ENCODE peak calls at places on chromosome 2, in six cellular contexts. One of them, this sample, is unnamed. For H3K9me3, the result is how much of the 10 kb centered on the place peaks cover.

GRCh38 chr2:98777710-98778109 is 46.8 kb upstream of the MGAT4A start:
- DNase-seq in psoas muscle: no peak
- DNase-seq in trophoblast cell: no peak
- DNase-seq in prostate gland: no peak
- DNase-seq in right cardiac atrium: no peak
- DNase-seq in PC-9: no peak
- DNase-seq in this sample: no peak

GRCh38 chr2:235669269-235669831 is 175.5 kb downstream of the AGAP1 start:
- DNase-seq in psoas muscle: peak
- DNase-seq in trophoblast cell: peak
- DNase-seq in prostate gland: peak
- DNase-seq in right cardiac atrium: peak
- DNase-seq in PC-9: peak
- DNase-seq in this sample: peak

GRCh38 chr2:192151848-192152247 is 42.9 kb downstream of the TMEFF2 start:
- DNase-seq in psoas muscle: no peak
- DNase-seq in trophoblast cell: no peak
- DNase-seq in prostate gland: no peak
- DNase-seq in right cardiac atrium: no peak
- DNase-seq in PC-9: no peak
- DNase-seq in this sample: peak

GRCh38 chr2:9135804-9136558 is 70.6 kb upstream of the ASAP2 start:
- DNase-seq in psoas muscle: no peak
- DNase-seq in trophoblast cell: no peak
- DNase-seq in prostate gland: no peak
- DNase-seq in right cardiac atrium: no peak
- DNase-seq in PC-9: no peak
- DNase-seq in this sample: peak

GRCh38 chr2:176817061-176817565 is 395.5 kb upstream of the HNRNPA3 start:
- DNase-seq in psoas muscle: no peak
- DNase-seq in trophoblast cell: no peak
- DNase-seq in prostate gland: no peak
- DNase-seq in right cardiac atrium: no peak
- DNase-seq in PC-9: no peak
- DNase-seq in this sample: peak

GRCh38 chr2:62465039-62465740 is 40.8 kb downstream of the TMEM17 start:
- DNase-seq in psoas muscle: no peak
- DNase-seq in trophoblast cell: no peak
- DNase-seq in prostate gland: no peak
- DNase-seq in right cardiac atrium: no peak
- DNase-seq in PC-9: no peak
- DNase-seq in this sample: no peak

GRCh38 chr2:39772812-39773152 is 6.3 kb downstream of the THUMPD2 start:
- DNase-seq in psoas muscle: no peak
- DNase-seq in trophoblast cell: no peak
- DNase-seq in prostate gland: no peak
- DNase-seq in right cardiac atrium: no peak
- DNase-seq in PC-9: no peak
- DNase-seq in this sample: no peak

GRCh38 chr2:7127687-7128086 is 210.5 kb downstream of the RNF144A start:
- DNase-seq in psoas muscle: no peak
- DNase-seq in trophoblast cell: no peak
- DNase-seq in prostate gland: no peak
- DNase-seq in right cardiac atrium: no peak
- DNase-seq in PC-9: no peak
- DNase-seq in this sample: no peak

GRCh38 chr2:119433636-119434327 is 2.1 kb downstream of the TMEM37 start:
- DNase-seq in psoas muscle: no peak
- DNase-seq in trophoblast cell: no peak
- DNase-seq in prostate gland: no peak
- DNase-seq in right cardiac atrium: no peak
- DNase-seq in PC-9: no peak
- DNase-seq in this sample: no peak

GRCh38 chr2:96437512-96437911 is 67.6 kb downstream of the NEURL3 start:
- DNase-seq in psoas muscle: no peak
- DNase-seq in trophoblast cell: no peak
- DNase-seq in prostate gland: no peak
- DNase-seq in right cardiac atrium: no peak
- DNase-seq in PC-9: no peak
- DNase-seq in this sample: no peak

GRCh38 chr2:1829831-1830230 is 85.5 kb upstream of the PXDN start:
- DNase-seq in psoas muscle: no peak
- DNase-seq in trophoblast cell: no peak
- DNase-seq in prostate gland: no peak
- DNase-seq in right cardiac atrium: no peak
- DNase-seq in PC-9: no peak
- DNase-seq in this sample: no peak

DNA sequence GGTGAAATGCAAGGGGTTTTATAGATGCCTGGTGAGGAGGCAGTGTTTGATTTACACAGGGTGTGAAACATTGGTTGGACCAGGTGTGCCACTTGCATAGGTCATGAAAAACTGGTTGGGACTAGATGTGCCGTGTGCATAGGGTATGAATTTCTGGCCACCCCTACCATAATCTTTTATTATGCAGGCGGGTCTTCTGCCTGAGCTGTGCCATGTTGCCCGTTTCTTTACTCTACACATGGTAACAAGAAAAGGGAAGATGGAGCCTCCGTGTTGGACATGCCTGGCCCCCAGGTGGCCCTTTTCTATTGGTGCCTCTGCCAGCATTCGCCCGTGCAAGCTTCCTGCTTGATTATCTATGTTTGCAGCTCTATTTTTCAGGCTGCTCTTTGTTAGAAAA is 805.4 kb downstream of the TRIB2 start:
- DNase-seq in psoas muscle: no peak
- DNase-seq in trophoblast cell: no peak
- DNase-seq in prostate gland: no peak
- DNase-seq in right cardiac atrium: no peak
- DNase-seq in PC-9: no peak
- DNase-seq in this sample: no peak
- H3K9me3 ChIP-seq in psoas muscle: under half
- H3K9me3 ChIP-seq in trophoblast cell: under half
- H3K9me3 ChIP-seq in prostate gland: under half
- H3K9me3 ChIP-seq in right cardiac atrium: under half
- H3K9me3 ChIP-seq in PC-9: under half
- H3K9me3 ChIP-seq in this sample: under half

DNA sequence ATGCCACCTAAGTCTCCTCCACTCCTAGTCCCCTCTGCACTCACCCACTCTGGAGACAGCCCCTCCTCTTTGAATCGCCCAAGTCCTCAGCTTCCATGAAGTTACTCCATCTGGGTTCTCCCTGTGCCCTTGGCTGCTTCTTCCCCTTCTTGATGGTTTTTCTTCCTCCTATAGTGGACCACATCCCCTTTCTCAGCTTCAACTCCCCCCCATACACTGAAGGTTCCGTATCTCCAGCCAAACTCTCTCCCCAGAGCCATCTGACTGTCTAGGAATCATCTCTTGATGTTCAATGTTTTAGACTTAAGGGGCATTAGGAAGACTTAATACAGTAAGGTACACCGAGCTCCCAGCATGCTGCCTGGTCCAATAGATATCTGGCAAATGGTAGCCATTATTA is 39.6 kb downstream of the EMX1 start:
- DNase-seq in psoas muscle: no peak
- DNase-seq in trophoblast cell: no peak
- DNase-seq in prostate gland: no peak
- DNase-seq in right cardiac atrium: no peak
- DNase-seq in PC-9: no peak
- DNase-seq in this sample: no peak
- H3K9me3 ChIP-seq in psoas muscle: under half
- H3K9me3 ChIP-seq in trophoblast cell: under half
- H3K9me3 ChIP-seq in prostate gland: under half
- H3K9me3 ChIP-seq in right cardiac atrium: under half
- H3K9me3 ChIP-seq in PC-9: under half
- H3K9me3 ChIP-seq in this sample: under half

DNA sequence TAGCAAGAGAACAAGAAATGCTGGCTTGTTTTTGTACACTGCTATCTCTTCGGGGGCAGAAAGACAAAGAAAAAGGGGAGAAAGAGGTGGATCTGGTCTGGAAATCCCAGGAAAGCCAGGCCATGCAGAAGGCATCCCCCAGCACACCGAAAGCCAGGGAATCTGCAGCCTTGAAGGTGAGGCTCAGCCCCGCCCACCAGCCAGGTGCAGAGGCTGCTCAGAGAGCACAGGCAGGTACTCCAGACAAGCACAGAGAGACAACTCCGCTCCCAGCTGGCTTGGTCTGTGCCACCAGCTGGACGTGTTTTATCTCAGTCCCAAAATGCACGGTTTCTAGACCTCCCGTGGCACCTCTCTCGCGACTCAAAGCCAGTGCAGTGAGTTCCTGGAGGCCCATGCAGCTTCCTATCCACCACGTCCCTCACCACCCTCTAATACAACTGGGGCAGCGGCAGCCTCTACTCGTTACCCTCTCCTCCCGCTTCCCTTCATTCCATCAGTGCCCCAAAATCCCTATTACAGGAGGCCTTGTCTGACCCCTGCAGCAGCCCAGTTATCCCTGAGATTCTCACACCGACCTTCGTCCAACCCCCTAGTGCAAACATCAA is 62.8 kb downstream of the HDAC4 start:
- DNase-seq in psoas muscle: no peak
- DNase-seq in trophoblast cell: no peak
- DNase-seq in prostate gland: no peak
- DNase-seq in right cardiac atrium: no peak
- DNase-seq in PC-9: no peak
- DNase-seq in this sample: no peak
- H3K9me3 ChIP-seq in psoas muscle: under half
- H3K9me3 ChIP-seq in trophoblast cell: under half
- H3K9me3 ChIP-seq in prostate gland: under half
- H3K9me3 ChIP-seq in right cardiac atrium: under half
- H3K9me3 ChIP-seq in PC-9: under half
- H3K9me3 ChIP-seq in this sample: under half

GRCh38 chr2:152863826-152864225 is 145.4 kb downstream of the ARL6IP6 start:
- DNase-seq in psoas muscle: no peak
- DNase-seq in trophoblast cell: no peak
- DNase-seq in prostate gland: no peak
- DNase-seq in right cardiac atrium: no peak
- DNase-seq in PC-9: no peak
- DNase-seq in this sample: no peak

GRCh38 chr2:152864601-152865000 is 146.2 kb downstream of the ARL6IP6 start:
- DNase-seq in psoas muscle: no peak
- DNase-seq in trophoblast cell: no peak
- DNase-seq in prostate gland: no peak
- DNase-seq in right cardiac atrium: no peak
- DNase-seq in PC-9: no peak
- DNase-seq in this sample: no peak

GRCh38 chr2:152861349-152861942 is 143.0 kb downstream of the ARL6IP6 start:
- DNase-seq in psoas muscle: no peak
- DNase-seq in trophoblast cell: no peak
- DNase-seq in prostate gland: peak
- DNase-seq in right cardiac atrium: no peak
- DNase-seq in PC-9: peak
- DNase-seq in this sample: no peak
- H3K9me3 ChIP-seq in psoas muscle: under half
- H3K9me3 ChIP-seq in trophoblast cell: under half
- H3K9me3 ChIP-seq in prostate gland: under half
- H3K9me3 ChIP-seq in right cardiac atrium: under half
- H3K9me3 ChIP-seq in PC-9: under half
- H3K9me3 ChIP-seq in this sample: under half

DNA sequence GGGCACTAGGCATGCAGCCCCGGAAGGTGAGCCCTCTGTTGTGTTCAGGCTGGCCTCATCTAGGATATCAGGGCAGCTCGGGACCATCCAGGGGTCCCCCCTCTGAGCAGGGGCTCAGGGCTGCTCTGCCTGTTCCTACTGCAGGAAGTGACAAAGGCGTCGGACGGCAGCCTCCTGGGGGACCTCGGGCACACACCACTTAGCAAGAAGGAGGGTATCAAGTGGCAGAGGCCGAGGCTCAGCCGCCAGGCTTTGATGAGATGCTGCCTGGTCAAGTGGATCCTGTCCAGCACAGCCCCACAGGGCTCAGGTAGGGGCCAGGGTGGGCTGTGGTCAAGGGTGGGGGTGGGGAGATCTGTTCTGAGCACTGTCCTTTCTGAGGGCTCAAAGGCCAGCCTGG is 13.1 kb downstream of the KCNIP3 start:
- DNase-seq in psoas muscle: no peak
- DNase-seq in trophoblast cell: no peak
- DNase-seq in prostate gland: no peak
- DNase-seq in right cardiac atrium: peak
- DNase-seq in PC-9: no peak
- DNase-seq in this sample: no peak
- H3K9me3 ChIP-seq in psoas muscle: under half
- H3K9me3 ChIP-seq in trophoblast cell: under half
- H3K9me3 ChIP-seq in prostate gland: under half
- H3K9me3 ChIP-seq in right cardiac atrium: under half
- H3K9me3 ChIP-seq in PC-9: under half
- H3K9me3 ChIP-seq in this sample: under half

GRCh38 chr2:64661770-64662169 is 8.1 kb upstream of the SERTAD2 start:
- DNase-seq in psoas muscle: no peak
- DNase-seq in trophoblast cell: no peak
- DNase-seq in prostate gland: no peak
- DNase-seq in right cardiac atrium: no peak
- DNase-seq in PC-9: no peak
- DNase-seq in this sample: no peak
- H3K9me3 ChIP-seq in psoas muscle: under half
- H3K9me3 ChIP-seq in trophoblast cell: under half
- H3K9me3 ChIP-seq in prostate gland: under half
- H3K9me3 ChIP-seq in right cardiac atrium: under half
- H3K9me3 ChIP-seq in PC-9: under half
- H3K9me3 ChIP-seq in this sample: under half

DNA sequence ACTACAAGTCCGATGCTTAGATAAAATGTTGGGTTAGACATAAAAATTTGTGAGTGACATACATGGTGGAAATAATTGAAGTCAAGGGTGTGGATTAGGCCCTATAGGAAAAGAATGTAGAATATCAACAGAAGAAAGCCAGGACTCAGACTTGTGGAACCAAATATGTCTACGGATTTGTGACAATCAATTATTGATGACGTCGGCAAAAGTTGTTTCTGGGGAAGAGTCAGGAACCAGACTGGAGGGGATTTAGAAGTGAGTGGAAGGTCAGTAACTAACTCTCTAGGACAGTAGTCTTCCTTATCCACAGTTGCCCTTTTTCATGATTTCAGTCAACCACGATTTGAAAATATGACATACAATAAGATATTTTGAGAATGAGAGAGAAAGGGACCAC is 130.9 kb upstream of the TANK start:
- DNase-seq in psoas muscle: no peak
- DNase-seq in trophoblast cell: no peak
- DNase-seq in prostate gland: no peak
- DNase-seq in right cardiac atrium: no peak
- DNase-seq in PC-9: no peak
- DNase-seq in this sample: no peak
- H3K9me3 ChIP-seq in psoas muscle: under half
- H3K9me3 ChIP-seq in trophoblast cell: under half
- H3K9me3 ChIP-seq in prostate gland: under half
- H3K9me3 ChIP-seq in right cardiac atrium: under half
- H3K9me3 ChIP-seq in PC-9: under half
- H3K9me3 ChIP-seq in this sample: under half